ENCODE peak calls at places on chromosomes 6 and 20, in nine cellular contexts. One of them, this sample, is unnamed.

GRCh38 chr6:100281471-100281878 is 183.2 kb downstream of the SIM1 start:
- DNase-seq in amniotic epithelial cell: no peak
- DNase-seq in mucosa of descending colon: no peak
- DNase-seq in T1000: no peak
- DNase-seq in NCI-H510A treated with DMSO at 0.1 percent for 48 hours: no peak
- DNase-seq in NCI-H748 treated with DMSO at 0.1 percent for 48 hours: peak
- DNase-seq in ovary: no peak
- DNase-seq in activated CD4-positive, CD25-positive, alpha-beta regulatory T cell: no peak
- DNase-seq in sigmoid colon: no peak
- DNase-seq in this sample: no peak

GRCh38 chr6:2970034-2970685 is 1.2 kb downstream of the SERPINB6 start:
- DNase-seq in sigmoid colon: no peak
- DNase-seq in ovary: no peak
- DNase-seq in activated CD4-positive, CD25-positive, alpha-beta regulatory T cell: no peak
- DNase-seq in NCI-H748 treated with DMSO at 0.1 percent for 48 hours: no peak
- DNase-seq in T1000: no peak
- DNase-seq in amniotic epithelial cell: peak
- DNase-seq in NCI-H510A treated with DMSO at 0.1 percent for 48 hours: no peak
- DNase-seq in mucosa of descending colon: peak
- DNase-seq in this sample: no peak

GRCh38 chr20:46975976-46976375 is 81.3 kb downstream of the EYA2 start:
- DNase-seq in T1000: no peak
- DNase-seq in amniotic epithelial cell: no peak
- DNase-seq in NCI-H748 treated with DMSO at 0.1 percent for 48 hours: no peak
- DNase-seq in mucosa of descending colon: no peak
- DNase-seq in sigmoid colon: no peak
- DNase-seq in NCI-H510A treated with DMSO at 0.1 percent for 48 hours: no peak
- DNase-seq in ovary: no peak
- DNase-seq in activated CD4-positive, CD25-positive, alpha-beta regulatory T cell: no peak
- DNase-seq in this sample: no peak

GRCh38 chr6:12393100-12393499 is 102.9 kb downstream of the EDN1 start:
- DNase-seq in mucosa of descending colon: no peak
- DNase-seq in sigmoid colon: no peak
- DNase-seq in T1000: no peak
- DNase-seq in activated CD4-positive, CD25-positive, alpha-beta regulatory T cell: no peak
- DNase-seq in NCI-H510A treated with DMSO at 0.1 percent for 48 hours: no peak
- DNase-seq in NCI-H748 treated with DMSO at 0.1 percent for 48 hours: no peak
- DNase-seq in ovary: no peak
- DNase-seq in amniotic epithelial cell: no peak
- DNase-seq in this sample: no peak

GRCh38 chr20:34332262-34332920 is 29.2 kb upstream of the AHCY start:
- DNase-seq in NCI-H748 treated with DMSO at 0.1 percent for 48 hours: no peak
- DNase-seq in NCI-H510A treated with DMSO at 0.1 percent for 48 hours: no peak
- DNase-seq in ovary: no peak
- DNase-seq in sigmoid colon: no peak
- DNase-seq in mucosa of descending colon: no peak
- DNase-seq in amniotic epithelial cell: no peak
- DNase-seq in activated CD4-positive, CD25-positive, alpha-beta regulatory T cell: no peak
- DNase-seq in T1000: no peak
- DNase-seq in this sample: no peak

GRCh38 chr20:17663040-17663399 is 19.0 kb downstream of the RRBP1 start:
- DNase-seq in T1000: no peak
- DNase-seq in ovary: peak
- DNase-seq in NCI-H748 treated with DMSO at 0.1 percent for 48 hours: no peak
- DNase-seq in mucosa of descending colon: no peak
- DNase-seq in activated CD4-positive, CD25-positive, alpha-beta regulatory T cell: no peak
- DNase-seq in sigmoid colon: peak
- DNase-seq in NCI-H510A treated with DMSO at 0.1 percent for 48 hours: no peak
- DNase-seq in amniotic epithelial cell: no peak
- DNase-seq in this sample: no peak

GRCh38 chr20:1959156-1959555 is 34.7 kb downstream of the PDYN start:
- DNase-seq in activated CD4-positive, CD25-positive, alpha-beta regulatory T cell: no peak
- DNase-seq in mucosa of descending colon: no peak
- DNase-seq in NCI-H510A treated with DMSO at 0.1 percent for 48 hours: no peak
- DNase-seq in NCI-H748 treated with DMSO at 0.1 percent for 48 hours: no peak
- DNase-seq in sigmoid colon: no peak
- DNase-seq in T1000: no peak
- DNase-seq in amniotic epithelial cell: no peak
- DNase-seq in ovary: no peak
- DNase-seq in this sample: no peak

GRCh38 chr6:28863607-28864320 is 60.0 kb downstream of the TRIM27 start:
- DNase-seq in activated CD4-positive, CD25-positive, alpha-beta regulatory T cell: peak
- DNase-seq in mucosa of descending colon: peak
- DNase-seq in amniotic epithelial cell: peak
- DNase-seq in T1000: peak
- DNase-seq in NCI-H510A treated with DMSO at 0.1 percent for 48 hours: peak
- DNase-seq in NCI-H748 treated with DMSO at 0.1 percent for 48 hours: peak
- DNase-seq in ovary: peak
- DNase-seq in sigmoid colon: peak
- DNase-seq in this sample: peak

GRCh38 chr6:49784272-49784671 is 2.8 kb downstream of the PGK2 start:
- DNase-seq in mucosa of descending colon: no peak
- DNase-seq in NCI-H748 treated with DMSO at 0.1 percent for 48 hours: no peak
- DNase-seq in amniotic epithelial cell: no peak
- DNase-seq in sigmoid colon: no peak
- DNase-seq in NCI-H510A treated with DMSO at 0.1 percent for 48 hours: no peak
- DNase-seq in ovary: no peak
- DNase-seq in activated CD4-positive, CD25-positive, alpha-beta regulatory T cell: no peak
- DNase-seq in T1000: no peak
- DNase-seq in this sample: no peak

GRCh38 chr6:88983532-88983931 is 20.1 kb upstream of the RNGTT start:
- DNase-seq in NCI-H510A treated with DMSO at 0.1 percent for 48 hours: no peak
- DNase-seq in sigmoid colon: no peak
- DNase-seq in mucosa of descending colon: peak
- DNase-seq in NCI-H748 treated with DMSO at 0.1 percent for 48 hours: no peak
- DNase-seq in T1000: no peak
- DNase-seq in ovary: peak
- DNase-seq in amniotic epithelial cell: peak
- DNase-seq in activated CD4-positive, CD25-positive, alpha-beta regulatory T cell: no peak
- DNase-seq in this sample: no peak

GRCh38 chr6:28117386-28118050 is 6.9 kb upstream of the ZSCAN16 start:
- DNase-seq in activated CD4-positive, CD25-positive, alpha-beta regulatory T cell: no peak
- DNase-seq in mucosa of descending colon: no peak
- DNase-seq in sigmoid colon: no peak
- DNase-seq in ovary: no peak
- DNase-seq in NCI-H748 treated with DMSO at 0.1 percent for 48 hours: no peak
- DNase-seq in NCI-H510A treated with DMSO at 0.1 percent for 48 hours: no peak
- DNase-seq in amniotic epithelial cell: peak
- DNase-seq in T1000: no peak
- DNase-seq in this sample: no peak

GRCh38 chr20:57693002-57693582 is 16.7 kb downstream of the PMEPA1 start:
- DNase-seq in sigmoid colon: no peak
- DNase-seq in amniotic epithelial cell: peak
- DNase-seq in activated CD4-positive, CD25-positive, alpha-beta regulatory T cell: no peak
- DNase-seq in NCI-H748 treated with DMSO at 0.1 percent for 48 hours: no peak
- DNase-seq in NCI-H510A treated with DMSO at 0.1 percent for 48 hours: no peak
- DNase-seq in ovary: no peak
- DNase-seq in T1000: no peak
- DNase-seq in mucosa of descending colon: peak
- DNase-seq in this sample: no peak

GRCh38 chr6:85797993-85798392 is 155.3 kb upstream of the SYNCRIP start:
- DNase-seq in NCI-H510A treated with DMSO at 0.1 percent for 48 hours: no peak
- DNase-seq in T1000: no peak
- DNase-seq in ovary: peak
- DNase-seq in sigmoid colon: no peak
- DNase-seq in NCI-H748 treated with DMSO at 0.1 percent for 48 hours: no peak
- DNase-seq in activated CD4-positive, CD25-positive, alpha-beta regulatory T cell: no peak
- DNase-seq in amniotic epithelial cell: no peak
- DNase-seq in mucosa of descending colon: peak
- DNase-seq in this sample: no peak

GRCh38 chr6:112781236-112781635 is 434.1 kb downstream of the RFPL4B start:
- DNase-seq in NCI-H748 treated with DMSO at 0.1 percent for 48 hours: no peak
- DNase-seq in NCI-H510A treated with DMSO at 0.1 percent for 48 hours: no peak
- DNase-seq in ovary: no peak
- DNase-seq in activated CD4-positive, CD25-positive, alpha-beta regulatory T cell: no peak
- DNase-seq in T1000: no peak
- DNase-seq in sigmoid colon: no peak
- DNase-seq in mucosa of descending colon: no peak
- DNase-seq in amniotic epithelial cell: peak
- DNase-seq in this sample: no peak